ENCODE peak calls at places on chromosomes 11 and 22, in six cellular contexts. L is AG09309; W is AG08395; F is stimulated activated CD4-positive, alpha-beta T cell treated with anti-CD3 and anti-CD28 coated beads, TNF-alpha, amount 100 ng/mL, for 48 hours; K is stromal cell of bone marrow; U is osteocyte. N is an unnamed sample.

GRCh38 chr22:50260801-50261614 is 475 bp downstream of the MAPK12 start:
- DNase-seq in L (no peak), W (peak; percentile 57), F (no peak), K (no peak), U (no peak), N (no peak)

GRCh38 chr11:83438438-83438837 is 152.3 kb upstream of the CCDC90B start:
- DNase-seq in L (no peak), W (no peak), F (no peak), K (no peak), U (no peak), N (no peak)

GRCh38 chr11:66329165-66329673 is 7.0 kb downstream of the RIN1 start:
- DNase-seq in L (no peak), W (no peak), F (no peak), K (no peak), U (no peak), N (no peak)

GRCh38 chr11:100831929-100832480 is 144.9 kb downstream of the ARHGAP42 start:
- DNase-seq in L (no peak), W (peak; percentile 15), F (no peak), K (no peak), U (no peak), N (no peak)

GRCh38 chr11:115334932-115335788 is 169.1 kb downstream of the CADM1 start:
- DNase-seq in L (peak; percentile 4), W (peak; percentile 31), F (no peak), K (no peak), U (no peak), N (no peak)

GRCh38 chr11:94147433-94147845 is 18.8 kb downstream of the PANX1 start:
- DNase-seq in L (no peak), W (no peak), F (no peak), K (no peak), U (no peak), N (no peak)

GRCh38 chr11:120792306-120792705 is 231.6 kb upstream of the TBCEL start:
- DNase-seq in L (no peak), W (no peak), F (no peak), K (no peak), U (no peak), N (no peak)

GRCh38 chr11:126113515-126113957 is 50.9 kb upstream of the CDON start:
- DNase-seq in L (peak; percentile 96), W (peak; percentile 93), F (no peak), K (peak; percentile 100), U (peak; percentile 92), N (peak; percentile 84)

GRCh38 chr11:119666463-119667131 is 62.4 kb downstream of the NECTIN1 start:
- DNase-seq in L (no peak), W (peak; percentile 87), F (peak; percentile 40), K (no peak), U (peak; percentile 88), N (peak; percentile 58)

GRCh38 chr11:121557348-121557747 is 104.6 kb upstream of the SORL1-AS1 start:
- DNase-seq in L (no peak), W (no peak), F (no peak), K (no peak), U (no peak), N (no peak)

GRCh38 chr11:35587972-35588371 is 30.3 kb upstream of the FJX1 start:
- DNase-seq in L (no peak), W (no peak), F (no peak), K (no peak), U (no peak), N (no peak)

GRCh38 chr11:75461136-75461535 is 28.1 kb upstream of the KLHL35 start:
- DNase-seq in L (no peak), W (peak; percentile 40), F (no peak), K (no peak), U (no peak), N (no peak)